ENCODE peak calls at places on chromosomes 4 and X, in ten cellular contexts. One of them, this sample, is unnamed.

GRCh38 chrX:32155044-32155638 is 1056.2 kb downstream of the DMD start:
- DNase-seq in NCI-H1105 treated with DMSO at 0.1 percent for 48 hours: no peak
- DNase-seq in left cardiac atrium: no peak
- DNase-seq in stomach: no peak
- DNase-seq in Calu3: no peak
- DNase-seq in HCT116: no peak
- DNase-seq in Caki2: no peak
- DNase-seq in mucosa of gallbladder: no peak
- DNase-seq in NCI-H2227 treated with DMSO at 0.1 percent for 48 hours: no peak
- DNase-seq in AG08395: no peak
- DNase-seq in this sample: no peak

GRCh38 chrX:69389221-69389620 is 114.9 kb upstream of the NALF2 start:
- DNase-seq in AG08395: no peak
- DNase-seq in mucosa of gallbladder: no peak
- DNase-seq in Caki2: no peak
- DNase-seq in NCI-H1105 treated with DMSO at 0.1 percent for 48 hours: no peak
- DNase-seq in stomach: no peak
- DNase-seq in Calu3: no peak
- DNase-seq in NCI-H2227 treated with DMSO at 0.1 percent for 48 hours: no peak
- DNase-seq in HCT116: no peak
- DNase-seq in left cardiac atrium: no peak
- DNase-seq in this sample: no peak

GRCh38 chr4:13413719-13414437 is 70.3 kb downstream of the RAB28 start:
- DNase-seq in Calu3: no peak
- DNase-seq in NCI-H2227 treated with DMSO at 0.1 percent for 48 hours: no peak
- DNase-seq in NCI-H1105 treated with DMSO at 0.1 percent for 48 hours: no peak
- DNase-seq in Caki2: no peak
- DNase-seq in AG08395: no peak
- DNase-seq in stomach: no peak
- DNase-seq in mucosa of gallbladder: no peak
- DNase-seq in left cardiac atrium: no peak
- DNase-seq in HCT116: no peak
- DNase-seq in this sample: no peak

GRCh38 chr4:47551682-47552081 is 66.6 kb downstream of the ATP10D start:
- DNase-seq in left cardiac atrium: no peak
- DNase-seq in stomach: no peak
- DNase-seq in HCT116: no peak
- DNase-seq in mucosa of gallbladder: no peak
- DNase-seq in Caki2: no peak
- DNase-seq in NCI-H2227 treated with DMSO at 0.1 percent for 48 hours: no peak
- DNase-seq in Calu3: no peak
- DNase-seq in NCI-H1105 treated with DMSO at 0.1 percent for 48 hours: no peak
- DNase-seq in AG08395: peak; percentile 42
- DNase-seq in this sample: no peak

GRCh38 chr4:127370495-127371069 is 262.2 kb upstream of the INTU start:
- DNase-seq in mucosa of gallbladder: peak; percentile 67
- DNase-seq in stomach: peak; percentile 75
- DNase-seq in AG08395: no peak
- DNase-seq in Calu3: peak; percentile 34
- DNase-seq in NCI-H2227 treated with DMSO at 0.1 percent for 48 hours: no peak
- DNase-seq in Caki2: no peak
- DNase-seq in NCI-H1105 treated with DMSO at 0.1 percent for 48 hours: no peak
- DNase-seq in HCT116: no peak
- DNase-seq in left cardiac atrium: peak; percentile 53
- DNase-seq in this sample: no peak

GRCh38 chr4:73662709-73663546 is 42.7 kb upstream of the RASSF6 start:
- DNase-seq in NCI-H1105 treated with DMSO at 0.1 percent for 48 hours: peak; percentile 40
- DNase-seq in Calu3: no peak
- DNase-seq in mucosa of gallbladder: no peak
- DNase-seq in Caki2: peak; percentile 45
- DNase-seq in NCI-H2227 treated with DMSO at 0.1 percent for 48 hours: no peak
- DNase-seq in HCT116: peak; percentile 21
- DNase-seq in stomach: no peak
- DNase-seq in AG08395: peak; percentile 60
- DNase-seq in left cardiac atrium: no peak
- DNase-seq in this sample: no peak

GRCh38 chr4:6416518-6417286 is 55.7 kb downstream of the PPP2R2C start:
- DNase-seq in Calu3: no peak
- DNase-seq in NCI-H1105 treated with DMSO at 0.1 percent for 48 hours: no peak
- DNase-seq in AG08395: no peak
- DNase-seq in stomach: no peak
- DNase-seq in mucosa of gallbladder: no peak
- DNase-seq in Caki2: no peak
- DNase-seq in HCT116: no peak
- DNase-seq in NCI-H2227 treated with DMSO at 0.1 percent for 48 hours: no peak
- DNase-seq in left cardiac atrium: no peak
- DNase-seq in this sample: no peak

GRCh38 chr4:73653695-73654106 is 33.5 kb upstream of the RASSF6 start:
- DNase-seq in mucosa of gallbladder: no peak
- DNase-seq in NCI-H1105 treated with DMSO at 0.1 percent for 48 hours: peak; percentile 86
- DNase-seq in HCT116: peak; percentile 33
- DNase-seq in Caki2: peak; percentile 63
- DNase-seq in AG08395: peak; percentile 67
- DNase-seq in left cardiac atrium: no peak
- DNase-seq in Calu3: no peak
- DNase-seq in stomach: peak; percentile 81
- DNase-seq in NCI-H2227 treated with DMSO at 0.1 percent for 48 hours: no peak
- DNase-seq in this sample: peak; percentile 25

GRCh38 chr4:945274-946102 is 13.2 kb downstream of the TMEM175 start:
- DNase-seq in stomach: no peak
- DNase-seq in Caki2: no peak
- DNase-seq in HCT116: no peak
- DNase-seq in NCI-H2227 treated with DMSO at 0.1 percent for 48 hours: no peak
- DNase-seq in NCI-H1105 treated with DMSO at 0.1 percent for 48 hours: no peak
- DNase-seq in AG08395: no peak
- DNase-seq in left cardiac atrium: no peak
- DNase-seq in mucosa of gallbladder: no peak
- DNase-seq in Calu3: no peak
- DNase-seq in this sample: no peak

GRCh38 chrX:108306086-108306485 is 132.1 kb downstream of the COL4A6 start:
- DNase-seq in NCI-H1105 treated with DMSO at 0.1 percent for 48 hours: no peak
- DNase-seq in mucosa of gallbladder: no peak
- DNase-seq in stomach: no peak
- DNase-seq in Caki2: no peak
- DNase-seq in Calu3: no peak
- DNase-seq in NCI-H2227 treated with DMSO at 0.1 percent for 48 hours: no peak
- DNase-seq in AG08395: no peak
- DNase-seq in HCT116: no peak
- DNase-seq in left cardiac atrium: no peak
- DNase-seq in this sample: no peak

GRCh38 chrX:18973527-18974192 is 10.3 kb downstream of the PHKA2 start:
- DNase-seq in AG08395: no peak
- DNase-seq in Calu3: peak; percentile 49
- DNase-seq in mucosa of gallbladder: peak; percentile 20
- DNase-seq in HCT116: no peak
- DNase-seq in stomach: no peak
- DNase-seq in NCI-H1105 treated with DMSO at 0.1 percent for 48 hours: peak; percentile 17
- DNase-seq in Caki2: no peak
- DNase-seq in left cardiac atrium: no peak
- DNase-seq in NCI-H2227 treated with DMSO at 0.1 percent for 48 hours: peak; percentile 90
- DNase-seq in this sample: no peak

GRCh38 chr4:132683957-132684356 is 465.1 kb upstream of the PCDH10 start:
- DNase-seq in mucosa of gallbladder: no peak
- DNase-seq in Caki2: no peak
- DNase-seq in left cardiac atrium: no peak
- DNase-seq in HCT116: no peak
- DNase-seq in AG08395: no peak
- DNase-seq in stomach: no peak
- DNase-seq in NCI-H1105 treated with DMSO at 0.1 percent for 48 hours: no peak
- DNase-seq in NCI-H2227 treated with DMSO at 0.1 percent for 48 hours: no peak
- DNase-seq in Calu3: no peak
- DNase-seq in this sample: no peak

GRCh38 chr4:78960926-78961325 is 21.7 kb upstream of the PAQR3 start:
- DNase-seq in left cardiac atrium: no peak
- DNase-seq in AG08395: no peak
- DNase-seq in NCI-H1105 treated with DMSO at 0.1 percent for 48 hours: no peak
- DNase-seq in NCI-H2227 treated with DMSO at 0.1 percent for 48 hours: no peak
- DNase-seq in mucosa of gallbladder: no peak
- DNase-seq in Calu3: no peak
- DNase-seq in HCT116: no peak
- DNase-seq in Caki2: no peak
- DNase-seq in stomach: no peak
- DNase-seq in this sample: no peak

GRCh38 chrX:41984628-41985027 is 61.3 kb upstream of the CASK start:
- DNase-seq in HCT116: peak; percentile 41
- DNase-seq in left cardiac atrium: no peak
- DNase-seq in mucosa of gallbladder: no peak
- DNase-seq in Caki2: peak; percentile 42
- DNase-seq in NCI-H2227 treated with DMSO at 0.1 percent for 48 hours: no peak
- DNase-seq in Calu3: peak; percentile 48
- DNase-seq in stomach: no peak
- DNase-seq in NCI-H1105 treated with DMSO at 0.1 percent for 48 hours: no peak
- DNase-seq in AG08395: no peak
- DNase-seq in this sample: no peak

GRCh38 chr4:183261953-183262775 is 57.9 kb downstream of the CLDN22 start:
- DNase-seq in AG08395: peak; percentile 78
- DNase-seq in stomach: peak; percentile 88
- DNase-seq in Caki2: peak; percentile 69
- DNase-seq in mucosa of gallbladder: peak; percentile 82
- DNase-seq in Calu3: peak; percentile 79
- DNase-seq in HCT116: peak; percentile 56
- DNase-seq in NCI-H2227 treated with DMSO at 0.1 percent for 48 hours: peak; percentile 36
- DNase-seq in left cardiac atrium: peak; percentile 82
- DNase-seq in NCI-H1105 treated with DMSO at 0.1 percent for 48 hours: peak; percentile 43
- DNase-seq in this sample: peak; percentile 52

GRCh38 chr4:148782284-148782683 is 340.1 kb upstream of the NR3C2 start:
- DNase-seq in stomach: peak; percentile 31
- DNase-seq in NCI-H2227 treated with DMSO at 0.1 percent for 48 hours: no peak
- DNase-seq in mucosa of gallbladder: no peak
- DNase-seq in left cardiac atrium: no peak
- DNase-seq in Calu3: peak; percentile 8
- DNase-seq in Caki2: peak; percentile 22
- DNase-seq in HCT116: no peak
- DNase-seq in NCI-H1105 treated with DMSO at 0.1 percent for 48 hours: no peak
- DNase-seq in AG08395: no peak
- DNase-seq in this sample: no peak

GRCh38 chr4:42865572-42866189 is 26.8 kb upstream of the GRXCR1 start:
- DNase-seq in mucosa of gallbladder: peak; percentile 47
- DNase-seq in Calu3: peak; percentile 44
- DNase-seq in Caki2: peak; percentile 41
- DNase-seq in AG08395: peak; percentile 41
- DNase-seq in stomach: peak; percentile 54
- DNase-seq in HCT116: peak; percentile 29
- DNase-seq in NCI-H2227 treated with DMSO at 0.1 percent for 48 hours: no peak
- DNase-seq in NCI-H1105 treated with DMSO at 0.1 percent for 48 hours: peak; percentile 30
- DNase-seq in left cardiac atrium: no peak
- DNase-seq in this sample: peak; percentile 7

GRCh38 chrX:150770623-150771022 is 77.4 kb downstream of the MTMR1 start:
- DNase-seq in Calu3: no peak
- DNase-seq in NCI-H1105 treated with DMSO at 0.1 percent for 48 hours: no peak
- DNase-seq in Caki2: no peak
- DNase-seq in mucosa of gallbladder: no peak
- DNase-seq in HCT116: no peak
- DNase-seq in left cardiac atrium: no peak
- DNase-seq in NCI-H2227 treated with DMSO at 0.1 percent for 48 hours: no peak
- DNase-seq in AG08395: no peak
- DNase-seq in stomach: no peak
- DNase-seq in this sample: no peak

GRCh38 chr4:73998040-73999011 is at the start of gene CXCL5:
- DNase-seq in NCI-H1105 treated with DMSO at 0.1 percent for 48 hours: no peak
- DNase-seq in stomach: peak; percentile 44
- DNase-seq in Calu3: peak; percentile 91
- DNase-seq in mucosa of gallbladder: peak; percentile 22
- DNase-seq in left cardiac atrium: peak; percentile 48
- DNase-seq in HCT116: no peak
- DNase-seq in Caki2: peak; percentile 39
- DNase-seq in AG08395: peak; percentile 11
- DNase-seq in NCI-H2227 treated with DMSO at 0.1 percent for 48 hours: no peak
- DNase-seq in this sample: peak; percentile 14

GRCh38 chrX:40262641-40263560 is 165.1 kb upstream of the BCOR start:
- DNase-seq in NCI-H2227 treated with DMSO at 0.1 percent for 48 hours: no peak
- DNase-seq in left cardiac atrium: no peak
- DNase-seq in NCI-H1105 treated with DMSO at 0.1 percent for 48 hours: no peak
- DNase-seq in mucosa of gallbladder: peak; percentile 17
- DNase-seq in stomach: no peak
- DNase-seq in Caki2: peak; percentile 26
- DNase-seq in HCT116: peak; percentile 7
- DNase-seq in Calu3: peak; percentile 47
- DNase-seq in AG08395: peak; percentile 71
- DNase-seq in this sample: peak; percentile 68

GRCh38 chr4:115279300-115279699 is 165.9 kb upstream of the NDST4 start:
- DNase-seq in NCI-H1105 treated with DMSO at 0.1 percent for 48 hours: no peak
- DNase-seq in Caki2: peak; percentile 41
- DNase-seq in AG08395: no peak
- DNase-seq in mucosa of gallbladder: no peak
- DNase-seq in NCI-H2227 treated with DMSO at 0.1 percent for 48 hours: no peak
- DNase-seq in HCT116: no peak
- DNase-seq in Calu3: no peak
- DNase-seq in stomach: no peak
- DNase-seq in left cardiac atrium: no peak
- DNase-seq in this sample: no peak

GRCh38 chr4:175882891-175883290 is 70.8 kb upstream of the GPM6A start:
- DNase-seq in AG08395: no peak
- DNase-seq in HCT116: no peak
- DNase-seq in mucosa of gallbladder: no peak
- DNase-seq in left cardiac atrium: no peak
- DNase-seq in Calu3: no peak
- DNase-seq in NCI-H1105 treated with DMSO at 0.1 percent for 48 hours: no peak
- DNase-seq in stomach: no peak
- DNase-seq in NCI-H2227 treated with DMSO at 0.1 percent for 48 hours: no peak
- DNase-seq in Caki2: no peak
- DNase-seq in this sample: no peak

This sample was measured in hepatic stellate cell.